ENCODE peak calls at places on chromosomes 1 and 21, in eight cellular contexts. V is body of pancreas; F is CD4-positive, CD25-positive, alpha-beta regulatory T cell; Z is stimulated activated CD8-positive, alpha-beta memory T cell treated with anti-CD3 and anti-CD28 coated beads, Interleukin-2, amount 100 ng/mL, for 48 hours; U is T-cell; K is left lung; S is stimulated activated CD4-positive, alpha-beta T cell treated with anti-CD3 and anti-CD28 coated beads, Interleukin-1b, Interleukin-23, amount 100 ng/mL, for 48 hours; L is activated CD8-positive, alpha-beta memory T cell treated with anti-CD3 and anti-CD28 coated beads, Interleukin-2, amount 50 U/mL, for 4 hours. A is an unnamed sample.
A peak's percentile ranks its signal among the peaks of the same experiment; 100 is the strongest.

GRCh38 chr1:183165456-183165855 is 20.6 kb upstream of the LAMC2 start:
- DNase-seq in V (no peak), F (no peak), Z (no peak), U (no peak), K (no peak), S (no peak), L (no peak), A (no peak)

GRCh38 chr1:3435666-3436065 is 18.8 kb upstream of the ARHGEF16 start:
- DNase-seq in V (no peak), F (no peak), Z (no peak), U (no peak), K (peak; percentile 53), S (no peak), L (no peak), A (no peak)

GRCh38 chr21:35825370-35825769 is 235.0 kb downstream of the SETD4 start:
- DNase-seq in V (no peak), F (no peak), Z (no peak), U (no peak), K (no peak), S (no peak), L (no peak), A (no peak)

GRCh38 chr1:115648717-115649691 is 7.2 kb downstream of the VANGL1 start:
- DNase-seq in V (no peak), F (no peak), Z (no peak), U (no peak), K (no peak), S (peak; percentile 31), L (no peak), A (no peak)

GRCh38 chr1:6819641-6820040 is 34.4 kb downstream of the CAMTA1 start:
- DNase-seq in V (no peak), F (no peak), Z (no peak), U (no peak), K (no peak), S (no peak), L (no peak), A (no peak)

GRCh38 chr1:55877440-55878232 is 662.5 kb upstream of the USP24 start:
- DNase-seq in V (no peak), F (no peak), Z (no peak), U (no peak), K (no peak), S (no peak), L (no peak), A (no peak)

GRCh38 chr1:212013672-212014071 is 21.7 kb downstream of the INTS7 start:
- DNase-seq in V (no peak), F (no peak), Z (no peak), U (no peak), K (no peak), S (no peak), L (no peak), A (no peak)

GRCh38 chr1:240100351-240100750 is 8.7 kb downstream of the FMN2 start:
- DNase-seq in V (no peak), F (no peak), Z (no peak), U (no peak), K (no peak), S (no peak), L (no peak), A (no peak)

GRCh38 chr1:33880298-33880697 is 16.4 kb downstream of the HMGB4 start:
- DNase-seq in V (no peak), F (no peak), Z (no peak), U (no peak), K (no peak), S (no peak), L (no peak), A (no peak)

GRCh38 chr1:43653339-43653738 is 3.4 kb downstream of the KDM4A start:
- DNase-seq in V (no peak), F (no peak), Z (no peak), U (no peak), K (no peak), S (no peak), L (no peak), A (no peak)

GRCh38 chr1:39896909-39897685 is 4.6 kb downstream of the MYCL start:
- DNase-seq in V (no peak), F (no peak), Z (no peak), U (no peak), K (no peak), S (no peak), L (no peak), A (no peak)

GRCh38 chr21:25092441-25093011 is 514.8 kb downstream of the MRPL39 start:
- DNase-seq in V (no peak), F (no peak), Z (no peak), U (no peak), K (peak; percentile 34), S (no peak), L (no peak), A (no peak)